ENCODE peak calls at places on chromosome 11, in six cellular contexts. Z is glomerular endothelial cell, N is retina, C is NCI-H187, B is esophagus squamous epithelium, H is hypothalamus. M is an unnamed sample.

GRCh38 chr11:76604652-76605241 is 65.8 kb downstream of the LRRC32 start:
- DNase-seq in N (no peak), B (no peak), H (no peak), C (no peak), Z (no peak), M (no peak)

GRCh38 chr11:109680127-109680526 is 258.1 kb downstream of the C11orf87 start:
- DNase-seq in C (no peak), Z (no peak), N (no peak), H (no peak), B (no peak), M (no peak)

GRCh38 chr11:60303661-60304060 is 23.2 kb downstream of the MS4A4A start:
- DNase-seq in C (no peak), N (no peak), Z (no peak), B (no peak), H (no peak), M (no peak)

GRCh38 chr11:44171518-44171917 is 76.0 kb downstream of the EXT2 start:
- DNase-seq in C (no peak), N (peak; percentile 18), Z (no peak), H (no peak), B (no peak), M (no peak)

GRCh38 chr11:128692750-128693578 is 908 bp upstream of the FLI1 start:
- DNase-seq in H (no peak), Z (no peak), B (no peak), N (peak; percentile 61), C (no peak), M (no peak)

GRCh38 chr11:46391186-46391577 is 394 bp downstream of the CHRM4 start:
- DNase-seq in Z (no peak), C (no peak), B (no peak), H (no peak), N (peak; percentile 39), M (no peak)

GRCh38 chr11:65260302-65260701 is 1.5 kb upstream of the POLA2 start:
- DNase-seq in C (no peak), H (no peak), B (no peak), N (no peak), Z (no peak), M (no peak)

GRCh38 chr11:130470832-130471706 is 22.6 kb downstream of the ADAMTS15 start:
- DNase-seq in H (no peak), N (no peak), C (no peak), Z (no peak), B (no peak), M (no peak)

GRCh38 chr11:116499396-116500001 is 273.3 kb downstream of the BUD13 start:
- DNase-seq in Z (peak; percentile 54), B (no peak), N (peak; percentile 87), H (peak; percentile 18), C (peak; percentile 43), M (no peak)

GRCh38 chr11:96001037-96001436 is 77.1 kb upstream of the MTMR2 start:
- DNase-seq in N (no peak), H (peak; percentile 44), C (no peak), Z (no peak), B (no peak), M (no peak)

GRCh38 chr11:20110908-20111669 is 49.2 kb downstream of the DBX1 start:
- DNase-seq in B (no peak), Z (no peak), N (peak; percentile 44), C (peak; percentile 16), H (no peak), M (peak; percentile 60)

GRCh38 chr11:69801513-69802335 is 17.5 kb downstream of the FGF3 start:
- DNase-seq in B (no peak), C (no peak), H (no peak), N (peak; percentile 68), Z (no peak), M (peak; percentile 12)

GRCh38 chr11:113647856-113648255 is 58.3 kb downstream of the TMPRSS5 start:
- DNase-seq in Z (no peak), H (no peak), C (no peak), N (no peak), B (no peak), M (no peak)

GRCh38 chr11:26231252-26231661 is 100.7 kb upstream of the ANO3 start:
- DNase-seq in H (no peak), B (no peak), N (no peak), Z (no peak), C (no peak), M (no peak)

GRCh38 chr11:75330279-75330678 is 21.2 kb downstream of the ARRB1 start:
- DNase-seq in C (no peak), B (no peak), Z (no peak), H (no peak), N (no peak), M (no peak)

GRCh38 chr11:70421123-70421522 is 22.8 kb downstream of the CTTN start:
- DNase-seq in C (no peak), B (no peak), N (no peak), H (no peak), Z (no peak), M (no peak)

GRCh38 chr11:64245401-64245796 is 1.3 kb downstream of the PPP1R14B start:
- DNase-seq in H (peak; percentile 20), Z (no peak), C (no peak), N (no peak), B (no peak), M (no peak)

GRCh38 chr11:63998558-63999348 is 12.5 kb downstream of the OTUB1 start:
- DNase-seq in Z (no peak), N (peak; percentile 67), B (no peak), H (no peak), C (no peak), M (no peak)

GRCh38 chr11:112797653-112798293 is 163.4 kb upstream of the NCAM1 start:
- DNase-seq in H (peak; percentile 75), Z (no peak), C (no peak), N (peak; percentile 51), B (no peak), M (peak; percentile 18)

GRCh38 chr11:61345170-61345610 is 12.2 kb downstream of the TKFC start:
- DNase-seq in Z (no peak), H (no peak), B (no peak), N (no peak), C (no peak), M (no peak)

GRCh38 chr11:79536155-79536917 is 95.5 kb upstream of the TENM4 start:
- DNase-seq in C (no peak), Z (no peak), N (no peak), H (no peak), B (no peak), M (no peak)

GRCh38 chr11:128422576-128423370 is 164.6 kb downstream of the ETS1 start:
- DNase-seq in B (no peak), H (no peak), C (no peak), N (no peak), Z (no peak), M (no peak)

GRCh38 chr11:99325807-99326206 is 305.1 kb downstream of the CNTN5 start:
- DNase-seq in C (no peak), B (no peak), N (no peak), H (no peak), Z (no peak), M (no peak)

GRCh38 chr11:122267602-122268001 is 151.6 kb upstream of the BLID start:
- DNase-seq in N (no peak), B (no peak), Z (no peak), C (no peak), H (no peak), M (no peak)

GRCh38 chr11:23359297-23359696 is 499.0 kb upstream of the CCDC179 start:
- DNase-seq in N (no peak), H (no peak), Z (peak; percentile 60), C (no peak), B (no peak), M (no peak)

GRCh38 chr11:95322546-95322945 is 91.5 kb upstream of the SESN3 start:
- DNase-seq in Z (no peak), N (no peak), B (no peak), C (no peak), H (no peak), M (no peak)

GRCh38 chr11:68269414-68270081 is 2.2 kb downstream of the C11orf24 start:
- DNase-seq in Z (no peak), C (no peak), H (no peak), N (peak; percentile 17), B (no peak), M (no peak)

GRCh38 chr11:16745950-16746349 is 7.5 kb downstream of the C11orf58 start:
- DNase-seq in H (no peak), Z (no peak), B (no peak), N (no peak), C (no peak), M (no peak)

GRCh38 chr11:7079545-7080135 is 9.2 kb upstream of the RBMXL2 start:
- DNase-seq in B (no peak), H (no peak), Z (no peak), C (no peak), N (no peak), M (no peak)

GRCh38 chr11:69538840-69539239 is 57.4 kb downstream of the LINC01488 start:
- DNase-seq in C (no peak), Z (no peak), B (no peak), N (no peak), H (no peak), M (no peak)

GRCh38 chr11:47724041-47724729 is 9.0 kb upstream of the AGBL2 start:
- DNase-seq in N (no peak), C (no peak), H (no peak), B (no peak), Z (no peak), M (no peak)

GRCh38 chr11:20089796-20090653 is 70.2 kb downstream of the DBX1 start:
- DNase-seq in H (no peak), B (no peak), C (no peak), N (no peak), Z (no peak), M (no peak)

GRCh38 chr11:126115820-126116319 is 53.2 kb upstream of the CDON start:
- DNase-seq in C (peak; percentile 22), H (no peak), N (peak; percentile 61), B (no peak), Z (peak; percentile 36), M (peak; percentile 8)

GRCh38 chr11:72354356-72355115 is 79.8 kb downstream of the CLPB start:
- DNase-seq in B (no peak), C (no peak), N (no peak), H (no peak), Z (no peak), M (no peak)

GRCh38 chr11:61082161-61082870 is 20.0 kb upstream of the CD5 start:
- DNase-seq in B (no peak), Z (no peak), H (no peak), N (no peak), C (no peak), M (no peak)

GRCh38 chr11:130213979-130214281 is 54.3 kb downstream of the ST14 start:
- DNase-seq in B (no peak), N (no peak), Z (no peak), H (no peak), C (no peak), M (no peak)

M was measured in Panc1.